ENCODE peak calls at places on chromosome 3, in seven cellular contexts. One of them, this sample, is unnamed.

GRCh38 chr3:25448750-25449684 is 21.0 kb downstream of the RARB start:
- DNase-seq in neuronal stem cell: no peak
- DNase-seq in H9: peak; percentile 36
- DNase-seq in IMR-90: peak; percentile 43
- DNase-seq in mesendoderm: peak; percentile 59
- DNase-seq in H1: no peak
- DNase-seq in trophoblast cell: no peak
- DNase-seq in this sample: peak; percentile 80

GRCh38 chr3:156681003-156681402 is 6.6 kb downstream of the TIPARP start:
- DNase-seq in neuronal stem cell: peak; percentile 18
- DNase-seq in H9: peak; percentile 46
- DNase-seq in IMR-90: peak; percentile 83
- DNase-seq in mesendoderm: peak; percentile 97
- DNase-seq in H1: no peak
- DNase-seq in trophoblast cell: peak; percentile 99
- DNase-seq in this sample: peak; percentile 98

GRCh38 chr3:193974147-193974546 is 161.8 kb upstream of the HES1 start:
- DNase-seq in neuronal stem cell: no peak
- DNase-seq in H9: no peak
- DNase-seq in IMR-90: peak; percentile 42
- DNase-seq in mesendoderm: peak; percentile 61
- DNase-seq in H1: no peak
- DNase-seq in trophoblast cell: no peak
- DNase-seq in this sample: peak; percentile 89

GRCh38 chr3:45167011-45167911 is 21.1 kb upstream of the CDCP1 start:
- DNase-seq in neuronal stem cell: peak; percentile 57
- DNase-seq in H9: peak; percentile 95
- DNase-seq in IMR-90: peak; percentile 94
- DNase-seq in mesendoderm: peak; percentile 99
- DNase-seq in H1: peak; percentile 75
- DNase-seq in trophoblast cell: peak; percentile 99
- DNase-seq in this sample: peak; percentile 98

GRCh38 chr3:159499031-159499793 is 489.4 kb upstream of the IL12A start:
- DNase-seq in neuronal stem cell: no peak
- DNase-seq in H9: no peak
- DNase-seq in IMR-90: peak; percentile 49
- DNase-seq in mesendoderm: peak; percentile 37
- DNase-seq in H1: no peak
- DNase-seq in trophoblast cell: peak; percentile 82
- DNase-seq in this sample: peak; percentile 2

GRCh38 chr3:104126463-104126862 is 1240.2 kb upstream of the ALCAM start:
- DNase-seq in neuronal stem cell: no peak
- DNase-seq in H9: peak; percentile 36
- DNase-seq in IMR-90: no peak
- DNase-seq in mesendoderm: no peak
- DNase-seq in H1: peak; percentile 43
- DNase-seq in trophoblast cell: no peak
- DNase-seq in this sample: no peak

GRCh38 chr3:27976933-27977332 is 254.8 kb upstream of the EOMES start:
- DNase-seq in neuronal stem cell: no peak
- DNase-seq in H9: no peak
- DNase-seq in IMR-90: peak; percentile 10
- DNase-seq in mesendoderm: no peak
- DNase-seq in H1: no peak
- DNase-seq in trophoblast cell: peak; percentile 89
- DNase-seq in this sample: no peak

GRCh38 chr3:197443506-197443905 is 112.3 kb downstream of the BDH1 start:
- DNase-seq in neuronal stem cell: no peak
- DNase-seq in H9: no peak
- DNase-seq in IMR-90: no peak
- DNase-seq in mesendoderm: no peak
- DNase-seq in H1: no peak
- DNase-seq in trophoblast cell: no peak
- DNase-seq in this sample: no peak

GRCh38 chr3:111621535-111621934 is 26.4 kb upstream of the ZBED2 start:
- DNase-seq in neuronal stem cell: peak; percentile 24
- DNase-seq in H9: peak; percentile 81
- DNase-seq in IMR-90: no peak
- DNase-seq in mesendoderm: peak; percentile 81
- DNase-seq in H1: peak; percentile 86
- DNase-seq in trophoblast cell: peak; percentile 32
- DNase-seq in this sample: no peak

GRCh38 chr3:55191911-55192787 is 264.3 kb upstream of the LRTM1 start:
- DNase-seq in neuronal stem cell: no peak
- DNase-seq in H9: no peak
- DNase-seq in IMR-90: peak; percentile 98
- DNase-seq in mesendoderm: no peak
- DNase-seq in H1: no peak
- DNase-seq in trophoblast cell: peak; percentile 88
- DNase-seq in this sample: peak; percentile 97

GRCh38 chr3:129618186-129618820 is 11.8 kb upstream of the PLXND1 start:
- DNase-seq in neuronal stem cell: no peak
- DNase-seq in H9: no peak
- DNase-seq in IMR-90: no peak
- DNase-seq in mesendoderm: no peak
- DNase-seq in H1: no peak
- DNase-seq in trophoblast cell: no peak
- DNase-seq in this sample: no peak

GRCh38 chr3:123534264-123534663 is 50.6 kb downstream of the HACD2 start:
- DNase-seq in neuronal stem cell: no peak
- DNase-seq in H9: no peak
- DNase-seq in IMR-90: no peak
- DNase-seq in mesendoderm: no peak
- DNase-seq in H1: no peak
- DNase-seq in trophoblast cell: no peak
- DNase-seq in this sample: no peak

GRCh38 chr3:123535580-123535979 is 49.3 kb downstream of the HACD2 start:
- DNase-seq in neuronal stem cell: no peak
- DNase-seq in H9: no peak
- DNase-seq in IMR-90: peak; percentile 75
- DNase-seq in mesendoderm: peak; percentile 5
- DNase-seq in H1: no peak
- DNase-seq in trophoblast cell: no peak
- DNase-seq in this sample: peak; percentile 63

GRCh38 chr3:123536153-123536895 is 48.5 kb downstream of the HACD2 start:
- DNase-seq in neuronal stem cell: no peak
- DNase-seq in H9: no peak
- DNase-seq in IMR-90: no peak
- DNase-seq in mesendoderm: no peak
- DNase-seq in H1: no peak
- DNase-seq in trophoblast cell: no peak
- DNase-seq in this sample: no peak

GRCh38 chr3:123528130-123528529 is 56.7 kb downstream of the HACD2 start:
- DNase-seq in neuronal stem cell: no peak
- DNase-seq in H9: no peak
- DNase-seq in IMR-90: no peak
- DNase-seq in mesendoderm: no peak
- DNase-seq in H1: no peak
- DNase-seq in trophoblast cell: no peak
- DNase-seq in this sample: no peak

DNA sequence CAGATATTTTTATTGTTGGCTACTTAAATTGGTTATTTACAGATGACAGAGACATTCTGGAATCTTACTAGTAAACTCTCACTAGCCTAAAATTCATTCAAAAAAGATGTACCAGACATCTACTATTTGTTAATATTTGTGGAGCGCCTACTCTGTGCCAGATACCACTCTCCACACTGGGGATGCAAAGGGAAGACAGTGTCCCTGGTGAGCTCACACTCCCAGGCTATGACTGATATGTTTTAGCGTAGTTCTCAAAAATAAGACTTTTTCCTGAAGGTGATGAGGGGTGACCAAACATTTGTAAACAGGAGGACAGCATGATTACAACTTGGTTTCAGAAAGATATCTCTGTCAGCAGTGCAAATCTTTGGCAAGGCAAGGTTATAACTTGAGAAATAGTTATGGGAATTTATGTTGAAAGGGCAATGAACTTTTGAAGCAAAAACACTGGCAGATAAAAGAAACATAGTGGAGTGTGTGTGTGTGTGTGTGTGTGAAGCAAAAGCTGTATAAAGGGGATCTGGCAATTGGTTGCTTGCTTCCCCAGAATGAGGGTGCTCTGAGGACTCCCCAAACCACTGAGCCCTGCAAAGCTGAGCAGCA is 51.2 kb downstream of the HACD2 start:
- DNase-seq in neuronal stem cell: no peak
- DNase-seq in H9: no peak
- DNase-seq in IMR-90: peak; percentile 15
- DNase-seq in mesendoderm: no peak
- DNase-seq in H1: no peak
- DNase-seq in trophoblast cell: no peak
- DNase-seq in this sample: peak; percentile 18
- H2BK5ac ChIP-seq in neuronal stem cell: no peak overlapping the region
- H2BK5ac ChIP-seq in H9: no peak overlapping the region
- H2BK5ac ChIP-seq in IMR-90: no peak overlapping the region
- H2BK5ac ChIP-seq in mesendoderm: no peak overlapping the region
- H2BK5ac ChIP-seq in H1: no peak overlapping the region
- H2BK5ac ChIP-seq in trophoblast cell: no peak overlapping the region
- H2BK5ac ChIP-seq in this sample: no peak overlapping the region

GRCh38 chr3:16248556-16248955 is 16.2 kb downstream of the DPH3 start:
- DNase-seq in neuronal stem cell: no peak
- DNase-seq in H9: no peak
- DNase-seq in IMR-90: no peak
- DNase-seq in mesendoderm: no peak
- DNase-seq in H1: no peak
- DNase-seq in trophoblast cell: no peak
- DNase-seq in this sample: no peak

GRCh38 chr3:16251316-16252085 is 13.2 kb downstream of the DPH3 start:
- DNase-seq in neuronal stem cell: no peak
- DNase-seq in H9: no peak
- DNase-seq in IMR-90: no peak
- DNase-seq in mesendoderm: no peak
- DNase-seq in H1: no peak
- DNase-seq in trophoblast cell: no peak
- DNase-seq in this sample: no peak

GRCh38 chr3:16252243-16252978 is 12.3 kb downstream of the DPH3 start:
- DNase-seq in neuronal stem cell: no peak
- DNase-seq in H9: no peak
- DNase-seq in IMR-90: no peak
- DNase-seq in mesendoderm: no peak
- DNase-seq in H1: no peak
- DNase-seq in trophoblast cell: no peak
- DNase-seq in this sample: no peak

GRCh38 chr3:16247282-16248058 is 17.3 kb downstream of the DPH3 start:
- DNase-seq in neuronal stem cell: peak; percentile 80
- DNase-seq in H9: peak; percentile 79
- DNase-seq in IMR-90: peak; percentile 84
- DNase-seq in mesendoderm: peak; percentile 78
- DNase-seq in H1: peak; percentile 81
- DNase-seq in trophoblast cell: peak; percentile 93
- DNase-seq in this sample: peak; percentile 82

DNA sequence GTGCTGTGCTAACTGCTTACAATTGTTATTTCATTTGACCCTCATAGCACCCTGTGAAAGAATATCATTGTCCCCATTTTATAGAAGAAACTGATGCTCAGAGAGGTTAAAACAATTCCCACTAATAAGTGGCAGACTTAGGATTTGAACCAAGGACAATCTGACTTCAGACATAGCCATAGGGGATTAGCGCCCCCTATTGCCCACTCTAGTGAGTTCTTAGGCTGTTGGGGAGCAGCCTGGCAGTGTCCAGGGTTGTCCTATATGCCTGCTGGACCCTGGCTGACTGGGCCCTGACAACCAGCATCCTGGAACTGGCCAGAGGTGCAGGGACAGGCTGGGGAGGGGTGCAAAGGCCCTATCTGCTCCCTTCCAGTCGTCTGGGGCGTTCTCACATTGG is 15.4 kb downstream of the DPH3 start:
- DNase-seq in neuronal stem cell: peak; percentile 26
- DNase-seq in H9: peak; percentile 62
- DNase-seq in IMR-90: peak; percentile 50
- DNase-seq in mesendoderm: peak; percentile 61
- DNase-seq in H1: peak; percentile 78
- DNase-seq in trophoblast cell: peak; percentile 33
- DNase-seq in this sample: peak; percentile 38
- H3K4me1 ChIP-seq in neuronal stem cell: no peaks in the 10 kb centered on the region
- H3K4me1 ChIP-seq in H9: no peaks in the 10 kb centered on the region
- H3K4me1 ChIP-seq in IMR-90: peaks cover 6% of the 10 kb centered on the region
- H3K4me1 ChIP-seq in mesendoderm: no peaks in the 10 kb centered on the region
- H3K4me1 ChIP-seq in H1: no peaks in the 10 kb centered on the region
- H3K4me1 ChIP-seq in trophoblast cell: no peaks in the 10 kb centered on the region
- H3K4me1 ChIP-seq in this sample: peaks cover 3% of the 10 kb centered on the region

DNA sequence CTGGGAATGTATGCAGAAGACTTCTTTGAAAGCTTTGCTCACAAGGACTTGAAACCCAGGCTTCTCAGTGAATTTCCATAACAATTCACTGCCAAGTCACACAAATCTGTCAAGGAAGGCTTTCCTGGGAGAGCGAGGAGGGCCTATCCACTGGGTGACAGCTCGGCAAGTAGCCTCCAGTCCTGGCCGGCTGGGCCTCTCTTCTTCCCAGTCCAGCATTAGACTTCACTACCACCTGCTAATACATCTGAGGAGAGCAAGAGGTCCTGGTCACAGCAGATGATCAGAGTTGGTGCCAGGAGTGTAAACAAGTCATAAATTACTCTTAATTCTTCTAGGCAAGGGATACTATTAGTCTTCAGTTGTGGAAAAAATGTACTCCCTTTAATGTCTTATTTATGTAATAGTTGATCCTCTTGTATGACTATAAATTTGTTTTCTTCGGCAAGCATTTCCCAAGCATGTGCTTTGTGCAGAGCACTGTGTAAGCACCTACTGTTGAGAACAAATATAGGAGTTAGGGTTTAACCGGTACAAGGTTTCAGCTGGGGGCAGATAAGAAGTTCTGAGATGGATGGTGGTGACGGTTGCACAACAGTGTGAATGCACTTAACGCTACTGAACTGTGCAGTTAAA is 162.9 kb downstream of the VGLL4 start:
- DNase-seq in neuronal stem cell: no peak
- DNase-seq in H9: peak; percentile 74
- DNase-seq in IMR-90: no peak
- DNase-seq in mesendoderm: peak; percentile 77
- DNase-seq in H1: no peak
- DNase-seq in trophoblast cell: peak; percentile 48
- DNase-seq in this sample: peak; percentile 63
- H2BK5ac ChIP-seq in neuronal stem cell: no peak overlapping the region
- H2BK5ac ChIP-seq in H9: no peak overlapping the region
- H2BK5ac ChIP-seq in IMR-90: no peak overlapping the region
- H2BK5ac ChIP-seq in mesendoderm: no peak overlapping the region
- H2BK5ac ChIP-seq in H1: no peak overlapping the region
- H2BK5ac ChIP-seq in trophoblast cell: no peak overlapping the region
- H2BK5ac ChIP-seq in this sample: no peak overlapping the region

GRCh38 chr3:149368850-149369497 is 8.5 kb downstream of the TM4SF1 start:
- DNase-seq in neuronal stem cell: no peak
- DNase-seq in H9: no peak
- DNase-seq in IMR-90: no peak
- DNase-seq in mesendoderm: no peak
- DNase-seq in H1: no peak
- DNase-seq in trophoblast cell: no peak
- DNase-seq in this sample: peak; percentile 36

GRCh38 chr3:149368201-149368849 is 9.1 kb downstream of the TM4SF1 start:
- DNase-seq in neuronal stem cell: no peak
- DNase-seq in H9: no peak
- DNase-seq in IMR-90: peak; percentile 59
- DNase-seq in mesendoderm: no peak
- DNase-seq in H1: no peak
- DNase-seq in trophoblast cell: no peak
- DNase-seq in this sample: no peak

GRCh38 chr3:149367021-149367840 is 10.2 kb downstream of the TM4SF1 start:
- DNase-seq in neuronal stem cell: no peak
- DNase-seq in H9: no peak
- DNase-seq in IMR-90: peak; percentile 76
- DNase-seq in mesendoderm: peak; percentile 78
- DNase-seq in H1: no peak
- DNase-seq in trophoblast cell: peak; percentile 78
- DNase-seq in this sample: peak; percentile 77

GRCh38 chr3:149364624-149365023 is 12.8 kb downstream of the TM4SF1 start:
- DNase-seq in neuronal stem cell: no peak
- DNase-seq in H9: no peak
- DNase-seq in IMR-90: no peak
- DNase-seq in mesendoderm: no peak
- DNase-seq in H1: no peak
- DNase-seq in trophoblast cell: no peak
- DNase-seq in this sample: no peak

GRCh38 chr3:149366031-149366430 is 11.4 kb downstream of the TM4SF1 start:
- DNase-seq in neuronal stem cell: no peak
- DNase-seq in H9: no peak
- DNase-seq in IMR-90: no peak
- DNase-seq in mesendoderm: no peak
- DNase-seq in H1: no peak
- DNase-seq in trophoblast cell: peak; percentile 60
- DNase-seq in this sample: no peak
- H3K4me1 ChIP-seq in neuronal stem cell: peaks cover 2% of the 10 kb centered on the region
- H3K4me1 ChIP-seq in H9: peaks cover 5% of the 10 kb centered on the region
- H3K4me1 ChIP-seq in IMR-90: peaks cover 7% of the 10 kb centered on the region
- H3K4me1 ChIP-seq in mesendoderm: no peaks in the 10 kb centered on the region
- H3K4me1 ChIP-seq in H1: peaks cover 1% of the 10 kb centered on the region
- H3K4me1 ChIP-seq in trophoblast cell: peaks cover 2% of the 10 kb centered on the region
- H3K4me1 ChIP-seq in this sample: peaks cover 1% of the 10 kb centered on the region

This sample was measured in mesenchymal stem cell.